ENCODE peak calls at places on chromosomes 4 and X, in five cellular contexts. One of them, this sample, is unnamed.

GRCh38 chr4:54082168-54082567 is 17.8 kb upstream of the CHIC2 start:
- DNase-seq in CD8-positive, alpha-beta memory T cell: no peak
- DNase-seq in A549: peak; percentile 90
- DNase-seq in keratinocyte: peak; percentile 86
- DNase-seq in heart right ventricle: no peak
- DNase-seq in this sample: no peak

GRCh38 chr4:163556169-163556568 is 61.7 kb downstream of the TMA16 start:
- DNase-seq in CD8-positive, alpha-beta memory T cell: no peak
- DNase-seq in heart right ventricle: no peak
- DNase-seq in A549: no peak
- DNase-seq in keratinocyte: no peak
- DNase-seq in this sample: no peak

GRCh38 chr4:55859711-55860110 is 6.3 kb downstream of the EXOC1 start:
- DNase-seq in keratinocyte: no peak
- DNase-seq in heart right ventricle: no peak
- DNase-seq in CD8-positive, alpha-beta memory T cell: no peak
- DNase-seq in A549: no peak
- DNase-seq in this sample: no peak

GRCh38 chr4:123558865-123559264 is 162.3 kb downstream of the SPRY1 start:
- DNase-seq in keratinocyte: no peak
- DNase-seq in heart right ventricle: no peak
- DNase-seq in CD8-positive, alpha-beta memory T cell: no peak
- DNase-seq in A549: no peak
- DNase-seq in this sample: no peak

GRCh38 chrX:72238721-72239475 is at the start of gene ERCC6L:
- DNase-seq in CD8-positive, alpha-beta memory T cell: peak; percentile 88
- DNase-seq in keratinocyte: peak; percentile 32
- DNase-seq in heart right ventricle: peak; percentile 89
- DNase-seq in A549: peak; percentile 94
- DNase-seq in this sample: peak; percentile 65

GRCh38 chrX:1391370-1391706 is 575 bp downstream of the SLC25A6 start:
- DNase-seq in heart right ventricle: peak; percentile 95
- DNase-seq in keratinocyte: peak; percentile 44
- DNase-seq in A549: no peak
- DNase-seq in CD8-positive, alpha-beta memory T cell: peak; percentile 94
- DNase-seq in this sample: no peak

GRCh38 chr4:94595880-94596483 is 144.2 kb downstream of the PDLIM5 start:
- DNase-seq in A549: peak; percentile 66
- DNase-seq in keratinocyte: no peak
- DNase-seq in heart right ventricle: no peak
- DNase-seq in CD8-positive, alpha-beta memory T cell: no peak
- DNase-seq in this sample: no peak

GRCh38 chr4:153781717-153782416 is 7.0 kb downstream of the SFRP2 start:
- DNase-seq in A549: no peak
- DNase-seq in heart right ventricle: no peak
- DNase-seq in keratinocyte: no peak
- DNase-seq in CD8-positive, alpha-beta memory T cell: no peak
- DNase-seq in this sample: no peak

GRCh38 chr4:173259310-173259709 is 74.8 kb downstream of the HMGB2 start:
- DNase-seq in keratinocyte: no peak
- DNase-seq in A549: no peak
- DNase-seq in heart right ventricle: no peak
- DNase-seq in CD8-positive, alpha-beta memory T cell: no peak
- DNase-seq in this sample: no peak
- H3K4me1 ChIP-seq in keratinocyte: no peaks in the 10 kb centered on the region
- H3K4me1 ChIP-seq in A549: peaks cover 13% of the 10 kb centered on the region
- H3K4me1 ChIP-seq in heart right ventricle: peaks cover 3% of the 10 kb centered on the region
- H3K4me1 ChIP-seq in CD8-positive, alpha-beta memory T cell: peaks cover 7% of the 10 kb centered on the region
- H3K4me1 ChIP-seq in this sample: no peaks in the 10 kb centered on the region

DNA sequence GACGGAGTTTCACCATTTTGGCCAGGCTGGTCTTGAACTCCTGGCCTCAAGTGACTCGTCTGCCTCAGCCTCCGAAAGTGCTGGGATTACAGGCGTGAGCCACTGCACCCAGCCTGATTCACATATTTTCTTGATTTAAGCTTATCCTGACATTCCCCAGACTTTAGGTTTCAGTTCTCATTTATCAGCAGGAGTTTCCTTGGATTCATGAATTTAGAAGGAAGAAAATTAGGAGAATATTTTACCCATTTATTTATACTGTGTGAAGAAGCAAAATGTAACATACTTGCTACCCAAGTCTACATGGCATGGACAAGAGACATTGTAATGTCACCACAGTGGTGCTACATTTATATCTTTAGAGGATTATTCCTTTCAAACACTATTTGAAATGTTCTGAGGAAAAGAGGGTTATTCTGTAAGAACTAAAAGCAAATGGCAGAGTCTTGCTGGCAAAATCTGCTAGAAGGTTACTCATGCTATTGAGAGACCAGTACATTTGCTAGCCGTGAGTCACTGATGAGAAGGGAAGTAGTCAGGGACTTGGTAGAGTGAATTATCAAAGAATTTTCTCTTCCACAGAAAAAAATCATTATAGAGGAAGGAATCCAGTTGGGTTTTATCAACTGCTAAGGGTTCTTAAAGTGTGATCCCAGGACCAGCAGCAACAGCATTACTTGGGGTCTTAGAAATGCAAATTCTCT is 26.1 kb upstream of the CFAP299 start:
- DNase-seq in heart right ventricle: no peak
- DNase-seq in A549: peak; percentile 6
- DNase-seq in CD8-positive, alpha-beta memory T cell: no peak
- DNase-seq in keratinocyte: peak; percentile 49
- DNase-seq in this sample: no peak
- H3K4me1 ChIP-seq in heart right ventricle: no peaks in the 10 kb centered on the region
- H3K4me1 ChIP-seq in A549: no peaks in the 10 kb centered on the region
- H3K4me1 ChIP-seq in CD8-positive, alpha-beta memory T cell: no peaks in the 10 kb centered on the region
- H3K4me1 ChIP-seq in keratinocyte: peaks cover 52% of the 10 kb centered on the region
- H3K4me1 ChIP-seq in this sample: no peaks in the 10 kb centered on the region

GRCh38 chr4:99651811-99652545 is 5.7 kb downstream of the C4orf54 start:
- DNase-seq in A549: no peak
- DNase-seq in heart right ventricle: no peak
- DNase-seq in CD8-positive, alpha-beta memory T cell: no peak
- DNase-seq in keratinocyte: no peak
- DNase-seq in this sample: no peak
- H3K4me1 ChIP-seq in A549: no peaks in the 10 kb centered on the region
- H3K4me1 ChIP-seq in heart right ventricle: no peaks in the 10 kb centered on the region
- H3K4me1 ChIP-seq in CD8-positive, alpha-beta memory T cell: no peaks in the 10 kb centered on the region
- H3K4me1 ChIP-seq in keratinocyte: peaks cover 10% of the 10 kb centered on the region
- H3K4me1 ChIP-seq in this sample: no peaks in the 10 kb centered on the region

GRCh38 chr4:3705236-3705987 is 60.8 kb upstream of the ADRA2C start:
- DNase-seq in keratinocyte: no peak
- DNase-seq in A549: no peak
- DNase-seq in heart right ventricle: peak; percentile 6
- DNase-seq in CD8-positive, alpha-beta memory T cell: no peak
- DNase-seq in this sample: no peak
- H3K4me1 ChIP-seq in keratinocyte: no peaks in the 10 kb centered on the region
- H3K4me1 ChIP-seq in A549: no peaks in the 10 kb centered on the region
- H3K4me1 ChIP-seq in heart right ventricle: peaks cover 5% of the 10 kb centered on the region
- H3K4me1 ChIP-seq in CD8-positive, alpha-beta memory T cell: no peaks in the 10 kb centered on the region
- H3K4me1 ChIP-seq in this sample: no peaks in the 10 kb centered on the region

GRCh38 chr4:28947374-28947773 is 1772.8 kb upstream of the PCDH7 start:
- DNase-seq in A549: no peak
- DNase-seq in heart right ventricle: no peak
- DNase-seq in CD8-positive, alpha-beta memory T cell: no peak
- DNase-seq in keratinocyte: no peak
- DNase-seq in this sample: no peak

GRCh38 chr4:28948501-28948900 is 1771.7 kb upstream of the PCDH7 start:
- DNase-seq in heart right ventricle: no peak
- DNase-seq in CD8-positive, alpha-beta memory T cell: no peak
- DNase-seq in A549: no peak
- DNase-seq in keratinocyte: no peak
- DNase-seq in this sample: no peak
- H3K4me1 ChIP-seq in heart right ventricle: no peaks in the 10 kb centered on the region
- H3K4me1 ChIP-seq in CD8-positive, alpha-beta memory T cell: no peaks in the 10 kb centered on the region
- H3K4me1 ChIP-seq in A549: no peaks in the 10 kb centered on the region
- H3K4me1 ChIP-seq in keratinocyte: no peaks in the 10 kb centered on the region
- H3K4me1 ChIP-seq in this sample: no peaks in the 10 kb centered on the region

DNA sequence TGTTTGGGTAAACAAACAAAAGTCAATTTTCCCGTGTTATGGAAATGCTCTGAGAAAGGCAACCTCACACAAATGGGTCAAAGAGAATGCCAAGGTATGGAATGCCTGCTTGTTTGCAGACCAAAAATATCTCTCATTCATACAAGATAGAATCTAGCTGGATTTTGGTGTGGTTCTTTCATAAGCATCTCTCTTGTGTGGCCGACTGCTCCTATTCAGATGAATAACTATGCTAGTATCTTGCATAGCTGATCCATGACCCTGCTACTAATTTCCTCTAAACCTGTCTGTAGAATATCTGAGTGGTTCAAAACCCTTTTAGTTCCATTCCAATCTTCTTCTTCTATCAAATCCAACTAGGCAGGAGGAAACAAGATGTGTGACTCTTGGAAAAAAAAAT is 28.2 kb upstream of the SORBS2 start:
- DNase-seq in A549: no peak
- DNase-seq in CD8-positive, alpha-beta memory T cell: no peak
- DNase-seq in heart right ventricle: no peak
- DNase-seq in keratinocyte: no peak
- DNase-seq in this sample: no peak
- H3K4me1 ChIP-seq in A549: peaks cover 30% of the 10 kb centered on the region
- H3K4me1 ChIP-seq in CD8-positive, alpha-beta memory T cell: no peaks in the 10 kb centered on the region
- H3K4me1 ChIP-seq in heart right ventricle: peaks cover 38% of the 10 kb centered on the region
- H3K4me1 ChIP-seq in keratinocyte: peaks cover 18% of the 10 kb centered on the region
- H3K4me1 ChIP-seq in this sample: peaks cover 46% of the 10 kb centered on the region

GRCh38 chrX:130110379-130111219 is at the start of gene ELF4:
- DNase-seq in A549: peak; percentile 70
- DNase-seq in heart right ventricle: peak; percentile 47
- DNase-seq in keratinocyte: no peak
- DNase-seq in CD8-positive, alpha-beta memory T cell: peak; percentile 77
- DNase-seq in this sample: no peak

GRCh38 chrX:130111935-130112221 is 1.6 kb upstream of the ELF4 start:
- DNase-seq in keratinocyte: no peak
- DNase-seq in heart right ventricle: no peak
- DNase-seq in A549: no peak
- DNase-seq in CD8-positive, alpha-beta memory T cell: no peak
- DNase-seq in this sample: no peak

GRCh38 chrX:130111220-130111934 is 1.1 kb upstream of the ELF4 start:
- DNase-seq in heart right ventricle: peak; percentile 19
- DNase-seq in CD8-positive, alpha-beta memory T cell: no peak
- DNase-seq in A549: peak; percentile 10
- DNase-seq in keratinocyte: no peak
- DNase-seq in this sample: no peak

GRCh38 chrX:130117166-130117565 is 6.9 kb upstream of the ELF4 start:
- DNase-seq in A549: no peak
- DNase-seq in heart right ventricle: no peak
- DNase-seq in keratinocyte: no peak
- DNase-seq in CD8-positive, alpha-beta memory T cell: no peak
- DNase-seq in this sample: no peak

DNA sequence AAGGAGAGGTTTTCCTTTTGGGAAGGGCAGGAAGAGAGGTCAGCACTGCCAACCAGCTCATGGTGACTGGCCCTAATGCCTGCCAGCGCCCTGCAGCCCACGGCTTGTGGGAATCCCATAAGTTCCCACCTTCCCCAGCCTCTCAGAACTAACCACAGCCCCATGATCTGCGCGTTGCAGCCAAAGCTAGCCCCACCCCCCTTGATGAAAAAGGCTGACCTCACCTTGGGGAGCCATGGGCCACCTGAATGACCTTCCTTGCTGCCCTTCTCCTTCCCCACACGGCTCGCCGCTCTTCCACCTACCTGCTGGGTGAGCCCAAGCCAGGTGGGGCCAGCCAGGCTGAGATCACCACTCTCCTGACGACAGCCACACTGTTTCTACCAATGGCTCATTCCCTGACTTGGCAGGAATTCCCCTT is 3.9 kb upstream of the ELF4 start:
- DNase-seq in keratinocyte: no peak
- DNase-seq in A549: no peak
- DNase-seq in CD8-positive, alpha-beta memory T cell: no peak
- DNase-seq in heart right ventricle: no peak
- DNase-seq in this sample: no peak
- H3K4me1 ChIP-seq in keratinocyte: peaks cover 34% of the 10 kb centered on the region
- H3K4me1 ChIP-seq in A549: peaks cover 25% of the 10 kb centered on the region
- H3K4me1 ChIP-seq in CD8-positive, alpha-beta memory T cell: no peaks in the 10 kb centered on the region
- H3K4me1 ChIP-seq in heart right ventricle: peaks cover 12% of the 10 kb centered on the region
- H3K4me1 ChIP-seq in this sample: peaks cover 3% of the 10 kb centered on the region

DNA sequence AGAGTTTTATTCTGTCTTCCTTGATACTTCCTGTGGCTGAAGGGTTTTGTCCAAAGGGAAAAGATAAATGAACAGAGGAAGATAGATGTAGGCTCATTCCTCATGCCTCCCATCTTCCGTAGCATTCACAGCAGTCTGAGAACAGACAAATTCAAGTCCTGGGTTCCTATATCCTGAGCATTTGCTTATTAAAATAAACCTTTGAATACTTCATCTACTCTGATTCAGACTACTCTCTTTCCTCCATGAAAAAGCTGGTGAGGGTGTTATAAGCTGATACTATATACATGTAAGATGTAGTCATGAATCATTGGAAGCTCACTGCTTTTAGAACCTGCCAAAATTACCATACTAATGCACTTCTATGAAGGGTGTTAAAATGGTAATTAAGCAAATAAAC is 61.2 kb downstream of the GAB1 start:
- DNase-seq in A549: no peak
- DNase-seq in heart right ventricle: no peak
- DNase-seq in keratinocyte: no peak
- DNase-seq in CD8-positive, alpha-beta memory T cell: no peak
- DNase-seq in this sample: no peak
- H3K4me1 ChIP-seq in A549: no peaks in the 10 kb centered on the region
- H3K4me1 ChIP-seq in heart right ventricle: peaks cover 33% of the 10 kb centered on the region
- H3K4me1 ChIP-seq in keratinocyte: no peaks in the 10 kb centered on the region
- H3K4me1 ChIP-seq in CD8-positive, alpha-beta memory T cell: no peaks in the 10 kb centered on the region
- H3K4me1 ChIP-seq in this sample: peaks cover 35% of the 10 kb centered on the region

GRCh38 chr4:185421366-185422124 is 4.2 kb downstream of the UFSP2 start:
- DNase-seq in CD8-positive, alpha-beta memory T cell: no peak
- DNase-seq in keratinocyte: no peak
- DNase-seq in heart right ventricle: no peak
- DNase-seq in A549: no peak
- DNase-seq in this sample: no peak

GRCh38 chr4:185424905-185425599 is 712 bp downstream of the UFSP2 start:
- DNase-seq in CD8-positive, alpha-beta memory T cell: peak; percentile 26
- DNase-seq in keratinocyte: no peak
- DNase-seq in heart right ventricle: no peak
- DNase-seq in A549: no peak
- DNase-seq in this sample: no peak

GRCh38 chr4:185429660-185430059 is 3.9 kb upstream of the UFSP2 start:
- DNase-seq in keratinocyte: no peak
- DNase-seq in CD8-positive, alpha-beta memory T cell: no peak
- DNase-seq in A549: no peak
- DNase-seq in heart right ventricle: no peak
- DNase-seq in this sample: no peak

GRCh38 chr4:185426960-185427688 is 1.4 kb upstream of the UFSP2 start:
- DNase-seq in CD8-positive, alpha-beta memory T cell: no peak
- DNase-seq in keratinocyte: no peak
- DNase-seq in A549: no peak
- DNase-seq in heart right ventricle: no peak
- DNase-seq in this sample: no peak

GRCh38 chr4:185425600-185426352 is at the start of gene UFSP2:
- DNase-seq in CD8-positive, alpha-beta memory T cell: peak; percentile 94
- DNase-seq in keratinocyte: peak; percentile 41
- DNase-seq in heart right ventricle: peak; percentile 90
- DNase-seq in A549: peak; percentile 87
- DNase-seq in this sample: peak; percentile 89
- H3K4me1 ChIP-seq in CD8-positive, alpha-beta memory T cell: peaks cover 21% of the 10 kb centered on the region
- H3K4me1 ChIP-seq in keratinocyte: peaks cover 6% of the 10 kb centered on the region
- H3K4me1 ChIP-seq in heart right ventricle: peaks cover 42% of the 10 kb centered on the region
- H3K4me1 ChIP-seq in A549: peaks cover 6% of the 10 kb centered on the region
- H3K4me1 ChIP-seq in this sample: peaks cover 15% of the 10 kb centered on the region